ENCODE peak calls at places on chromosome 16, in four cellular contexts. One of them, this sample, is unnamed.
A peak's percentile ranks its signal among the peaks of the same experiment; 100 is the strongest.

GRCh38 chr16:87570938-87571867 is 31.1 kb upstream of the JPH3 start:
- DNase-seq in HepG2: peak; percentile 59
- DNase-seq in GM12878: no peak
- DNase-seq in K562: peak; percentile 68
- DNase-seq in this sample: peak; percentile 85

GRCh38 chr16:67541391-67542263 is 13.0 kb downstream of the RIPOR1 start:
- DNase-seq in HepG2: no peak
- DNase-seq in K562: no peak
- DNase-seq in GM12878: no peak
- DNase-seq in this sample: no peak

GRCh38 chr16:68331879-68332410 is 21.1 kb downstream of the PRMT7 start:
- DNase-seq in K562: no peak
- DNase-seq in HepG2: peak; percentile 56
- DNase-seq in GM12878: no peak
- DNase-seq in this sample: no peak

GRCh38 chr16:27514806-27515205 is 34.9 kb downstream of the GTF3C1 start:
- DNase-seq in HepG2: no peak
- DNase-seq in K562: no peak
- DNase-seq in GM12878: no peak
- DNase-seq in this sample: no peak

GRCh38 chr16:3983081-3983520 is 102.6 kb upstream of the CREBBP start:
- DNase-seq in HepG2: peak; percentile 25
- DNase-seq in GM12878: no peak
- DNase-seq in K562: peak; percentile 78
- DNase-seq in this sample: peak; percentile 89

GRCh38 chr16:8677481-8677880 is 3.1 kb downstream of the ABAT start:
- DNase-seq in HepG2: no peak
- DNase-seq in K562: no peak
- DNase-seq in GM12878: no peak
- DNase-seq in this sample: no peak

GRCh38 chr16:60217787-60218186 is 1483.7 kb upstream of the GOT2 start:
- DNase-seq in K562: no peak
- DNase-seq in HepG2: no peak
- DNase-seq in GM12878: no peak
- DNase-seq in this sample: peak; percentile 15

GRCh38 chr16:85733839-85734170 is 17.1 kb downstream of the C16orf74 start:
- DNase-seq in K562: peak; percentile 96
- DNase-seq in HepG2: no peak
- DNase-seq in GM12878: no peak
- DNase-seq in this sample: peak; percentile 88

GRCh38 chr16:86725401-86725800 is 147.1 kb downstream of the FOXL1 start:
- DNase-seq in K562: no peak
- DNase-seq in GM12878: no peak
- DNase-seq in HepG2: no peak
- DNase-seq in this sample: no peak

DNA sequence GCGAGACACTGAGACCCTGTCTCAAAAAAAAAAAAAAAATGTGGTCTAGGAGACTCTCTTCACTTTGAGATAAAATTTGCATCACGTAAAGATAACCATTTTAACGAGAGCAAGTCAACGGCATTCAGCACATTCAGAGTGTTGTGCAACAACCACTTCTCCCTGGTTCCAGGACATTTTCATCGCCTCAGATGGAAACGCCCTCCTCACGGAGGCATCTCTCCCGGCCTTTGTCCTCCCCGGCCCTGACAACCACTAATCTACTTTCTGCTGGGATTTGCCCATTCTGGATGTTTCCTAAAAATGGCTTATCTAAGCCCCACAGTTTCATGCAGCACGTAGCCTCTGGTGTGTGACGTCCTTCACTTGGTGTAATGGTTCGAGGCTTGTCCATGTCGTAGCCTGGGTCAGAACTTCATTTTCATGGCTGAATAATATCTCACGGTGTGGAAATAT is 6.4 kb upstream of the NPRL3 start:
- DNase-seq in GM12878: no peak
- DNase-seq in HepG2: no peak
- DNase-seq in K562: peak; percentile 48
- DNase-seq in this sample: no peak
- TF ChIP-seq ATF3 in GM12878: no peak
- TF ChIP-seq ATF3 in HepG2: no peak
- TF ChIP-seq ATF3 in K562: peak; percentile 52
- TF ChIP-seq ATF3 in this sample: no peak

DNA sequence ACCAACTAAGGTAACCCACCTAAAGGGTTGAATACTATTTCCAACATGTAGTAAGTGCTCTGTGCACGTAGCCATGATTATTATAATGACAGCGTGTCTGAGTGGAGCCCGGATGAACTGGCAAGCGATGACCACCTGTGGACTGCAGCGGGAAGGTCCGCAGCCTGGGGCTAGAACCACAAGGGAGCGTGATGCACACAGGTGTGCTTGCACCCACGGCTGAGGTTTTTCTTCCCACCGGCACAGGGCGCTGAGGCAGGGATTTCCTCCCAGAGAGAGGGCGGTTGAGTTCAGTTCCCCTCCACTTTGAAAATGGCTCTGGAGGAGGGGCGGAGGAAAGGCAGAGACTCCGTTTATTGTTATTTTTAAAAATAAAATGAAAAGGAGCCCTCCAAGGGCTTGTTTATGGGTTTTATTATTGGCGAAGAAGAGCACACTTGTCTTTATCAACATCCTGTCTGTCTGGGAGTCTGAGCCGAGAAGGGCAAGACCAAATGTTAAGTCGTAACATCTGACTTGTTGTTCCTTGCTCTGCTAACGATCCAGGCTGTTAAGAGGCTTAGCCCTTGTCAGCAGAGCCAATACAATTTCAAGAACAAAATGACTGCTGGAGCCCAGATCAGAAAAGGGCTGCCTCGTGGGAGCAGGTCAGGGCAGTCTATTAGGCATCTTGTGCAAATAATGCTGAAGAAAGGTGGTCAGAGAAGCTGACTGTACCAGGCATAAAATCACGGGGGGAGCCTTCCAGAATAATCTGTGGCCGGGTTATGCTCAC is 221.6 kb upstream of the HSBP1 start:
- DNase-seq in HepG2: no peak
- DNase-seq in K562: no peak
- DNase-seq in GM12878: no peak
- DNase-seq in this sample: no peak
- TF ChIP-seq CBFB in HepG2: no peak
- TF ChIP-seq CBFB in K562: no peak
- TF ChIP-seq CBFB in GM12878: no peak
- TF ChIP-seq CBFB in this sample: no peak

DNA sequence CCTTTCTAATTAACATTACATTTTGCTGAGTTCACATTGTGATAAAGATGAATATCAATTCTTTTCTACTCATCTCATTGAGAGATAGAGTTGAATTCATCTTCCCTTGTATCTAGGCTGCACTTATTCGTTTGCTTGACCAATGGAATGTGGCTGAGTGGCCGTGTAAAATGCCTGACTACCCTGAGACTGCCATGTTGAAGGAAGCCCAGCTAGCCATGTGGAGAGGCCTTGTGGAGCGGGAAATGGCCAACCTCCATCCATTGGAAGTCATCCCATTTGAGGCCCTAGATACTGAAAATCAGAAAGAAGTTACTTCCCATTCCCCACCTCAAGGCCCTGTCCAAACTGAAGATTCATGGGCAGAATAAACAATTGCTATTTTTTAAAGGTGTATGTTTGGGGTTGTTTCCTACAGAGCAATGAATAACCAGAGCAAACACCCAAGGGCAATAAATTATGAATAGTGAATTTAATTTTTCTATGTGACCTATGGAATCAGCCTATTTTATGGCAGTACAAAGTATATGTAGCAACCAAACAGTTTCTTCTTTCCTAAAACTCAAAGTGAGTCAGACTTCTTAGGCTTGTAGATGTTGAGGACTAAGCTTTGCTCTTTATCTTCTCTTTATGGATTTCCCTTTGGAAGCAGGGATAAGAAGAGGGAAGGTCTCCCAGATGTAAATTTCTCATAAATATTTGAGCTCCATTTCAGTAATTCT is 545.1 kb downstream of the MAF start:
- DNase-seq in K562: no peak
- DNase-seq in GM12878: no peak
- DNase-seq in HepG2: no peak
- DNase-seq in this sample: no peak
- TF ChIP-seq ATF3 in K562: no peak
- TF ChIP-seq ATF3 in GM12878: no peak
- TF ChIP-seq ATF3 in HepG2: no peak
- TF ChIP-seq ATF3 in this sample: no peak

DNA sequence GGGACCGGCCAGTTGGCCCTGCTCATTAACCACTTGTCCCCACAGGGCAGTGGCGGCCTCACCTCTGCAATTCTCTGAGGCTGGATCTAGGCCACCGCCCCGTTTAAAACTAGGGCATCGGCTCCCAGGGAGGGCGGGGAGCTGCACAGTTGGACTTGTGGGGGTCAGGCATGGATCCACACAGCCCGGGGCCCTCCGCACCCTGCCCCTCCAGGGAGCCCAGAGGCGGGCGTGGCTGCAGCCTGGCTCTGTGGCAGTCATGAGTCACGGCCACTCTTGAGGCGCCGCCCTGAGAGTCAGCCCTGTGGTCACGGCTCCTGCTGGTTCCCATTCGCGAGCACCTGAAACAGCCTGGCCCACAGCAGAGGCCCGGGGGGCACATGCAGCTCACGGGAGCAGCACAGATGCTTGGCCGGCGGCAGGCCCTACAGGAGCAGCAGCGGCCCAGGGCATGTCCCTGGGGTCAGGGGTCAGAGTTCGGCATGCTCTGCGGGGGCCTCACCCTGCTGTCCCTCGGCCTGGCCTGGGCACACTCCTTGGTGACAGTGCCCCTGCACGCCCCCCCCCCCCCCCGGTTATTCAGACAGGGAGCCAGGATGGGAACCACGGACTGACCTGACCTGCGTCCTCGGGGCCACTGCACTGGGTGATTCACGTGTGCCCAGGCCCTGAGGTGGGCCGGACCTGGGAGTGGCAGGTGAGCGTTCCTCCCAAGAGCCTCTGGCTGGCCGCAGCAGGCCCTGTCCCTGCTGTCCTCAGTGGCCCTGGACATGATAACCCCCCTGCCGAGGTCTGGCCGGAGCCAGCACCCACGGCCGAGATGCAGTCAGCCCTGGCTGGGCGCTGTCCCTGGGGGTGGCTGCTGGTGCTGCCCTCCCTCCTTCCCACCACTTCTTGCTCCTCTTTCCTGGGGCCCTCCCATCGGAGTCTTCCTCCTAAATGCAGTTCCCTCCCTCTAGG is 8.2 kb downstream of the CAPN15 start:
- DNase-seq in HepG2: no peak
- DNase-seq in K562: peak; percentile 67
- DNase-seq in GM12878: no peak
- DNase-seq in this sample: no peak
- TF ChIP-seq CBFB in HepG2: no peak
- TF ChIP-seq CBFB in K562: no peak
- TF ChIP-seq CBFB in GM12878: no peak
- TF ChIP-seq CBFB in this sample: no peak

GRCh38 chr16:90077240-90077756 is at the start of gene PRDM7:
- DNase-seq in K562: peak; percentile 100
- DNase-seq in GM12878: peak; percentile 79
- DNase-seq in HepG2: peak; percentile 81
- DNase-seq in this sample: peak; percentile 99
- TF ChIP-seq ATF3 in K562: no peak
- TF ChIP-seq ATF3 in GM12878: no peak
- TF ChIP-seq ATF3 in HepG2: no peak
- TF ChIP-seq ATF3 in this sample: no peak

GRCh38 chr16:19505600-19506303 is 16.1 kb downstream of the GDE1 start:
- DNase-seq in HepG2: no peak
- DNase-seq in GM12878: no peak
- DNase-seq in K562: no peak
- DNase-seq in this sample: no peak
- TF ChIP-seq CBFB in HepG2: no peak
- TF ChIP-seq CBFB in GM12878: no peak
- TF ChIP-seq CBFB in K562: no peak
- TF ChIP-seq CBFB in this sample: no peak

DNA sequence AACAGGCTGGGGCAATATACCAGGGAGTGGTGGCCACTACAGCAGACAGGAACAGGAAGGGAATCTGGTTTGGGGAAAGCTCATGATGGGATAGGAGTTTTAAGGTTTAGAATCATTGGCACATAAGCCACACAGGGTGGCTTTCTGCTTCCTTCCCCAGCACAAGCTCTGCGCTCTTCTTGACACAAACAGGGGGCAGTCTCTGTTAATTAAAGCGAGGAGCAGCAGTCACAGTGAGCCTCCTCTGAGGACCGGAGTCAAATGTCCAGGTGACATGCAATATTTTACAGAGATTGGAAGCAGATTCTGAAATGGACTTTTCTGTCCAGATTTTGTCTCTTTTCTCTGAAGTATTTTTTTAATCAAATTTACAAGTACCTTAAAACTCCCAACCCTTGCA is 2.8 kb upstream of the SHISA9 start:
- DNase-seq in GM12878: no peak
- DNase-seq in K562: no peak
- DNase-seq in HepG2: no peak
- DNase-seq in this sample: no peak
- TF ChIP-seq ATF3 in GM12878: no peak
- TF ChIP-seq ATF3 in K562: no peak
- TF ChIP-seq ATF3 in HepG2: no peak
- TF ChIP-seq ATF3 in this sample: no peak